ENCODE peak calls at places on chromosomes 3 and 15, in seven cellular contexts. Z, N, F, C, P, R and J are unnamed samples.

GRCh38 chr15:65796610-65797012 is 4.5 kb upstream of the DENND4A start:
- DNase-seq in Z (no peak), N (peak; percentile 70), F (no peak), C (no peak), P (peak; percentile 40), R (no peak), J (no peak)

GRCh38 chr3:169345662-169346331 is 317.7 kb downstream of the MECOM start:
- DNase-seq in Z (no peak), N (no peak), F (no peak), C (no peak), P (no peak), R (no peak), J (no peak)

GRCh38 chr3:104920512-104920911 is 446.2 kb upstream of the ALCAM start:
- DNase-seq in Z (no peak), N (no peak), F (no peak), C (no peak), P (no peak), R (no peak), J (no peak)

GRCh38 chr15:76196286-76196948 is 114.9 kb downstream of the ETFA start:
- DNase-seq in Z (no peak), N (no peak), F (peak; percentile 82), C (no peak), P (peak; percentile 73), R (peak; percentile 30), J (no peak)

GRCh38 chr15:59174846-59175831 is 31.5 kb upstream of the LDHAL6B start:
- DNase-seq in Z (no peak), N (no peak), F (peak; percentile 37), C (peak; percentile 58), P (peak; percentile 93), R (peak; percentile 72), J (peak; percentile 43)

GRCh38 chr3:31772155-31772761 is 208.8 kb downstream of the OSBPL10 start:
- DNase-seq in Z (no peak), N (no peak), F (no peak), C (no peak), P (no peak), R (no peak), J (no peak)

GRCh38 chr3:150146891-150147761 is 176.4 kb upstream of the PFN2 start:
- DNase-seq in Z (peak; percentile 60), N (peak; percentile 98), F (no peak), C (no peak), P (peak; percentile 82), R (no peak), J (peak; percentile 43)

GRCh38 chr15:100207053-100207452 is 134.7 kb downstream of the ADAMTS17 start:
- DNase-seq in Z (no peak), N (no peak), F (no peak), C (no peak), P (no peak), R (peak; percentile 32), J (no peak)

GRCh38 chr3:88195951-88196434 is 46.2 kb downstream of the C3orf38 start:
- DNase-seq in Z (no peak), N (no peak), F (no peak), C (no peak), P (no peak), R (no peak), J (no peak)